ENCODE peak calls at places on chromosomes 3 and 15, in eight cellular contexts. Z is lower lobe of right lung, I is transverse colon, U is suprapubic skin, A is hepatocyte, Y is thyroid gland, K is WERI-Rb-1, P is upper lobe of right lung. T is an unnamed sample.

GRCh38 chr15:89836255-89837133 is 21.8 kb upstream of the ANPEP start:
- DNase-seq in Z (no peak), I (no peak), U (no peak), A (peak; percentile 70), Y (no peak), K (no peak), P (no peak), T (no peak)

GRCh38 chr15:82158811-82159210 is 103.7 kb downstream of the EFL1 start:
- DNase-seq in Z (no peak), I (no peak), U (no peak), A (no peak), Y (no peak), K (no peak), P (no peak), T (no peak)

GRCh38 chr15:89334510-89335288 is at the start of gene POLG:
- DNase-seq in Z (peak; percentile 98), I (peak; percentile 99), U (peak; percentile 99), A (peak; percentile 99), Y (peak; percentile 99), K (peak; percentile 99), P (peak; percentile 99), T (peak; percentile 99)

GRCh38 chr3:101803152-101803782 is 24.3 kb downstream of the NXPE3 start:
- DNase-seq in Z (no peak), I (peak; percentile 51), U (no peak), A (peak; percentile 90), Y (peak; percentile 38), K (peak; percentile 33), P (no peak), T (peak; percentile 73)

GRCh38 chr3:52524258-52524751 is 9.4 kb downstream of the NT5DC2 start:
- DNase-seq in Z (peak; percentile 35), I (no peak), U (peak; percentile 62), A (no peak), Y (no peak), K (no peak), P (no peak), T (no peak)

GRCh38 chr3:114058646-114059045 is 2.1 kb downstream of the QTRT2 start:
- DNase-seq in Z (no peak), I (no peak), U (no peak), A (no peak), Y (no peak), K (no peak), P (no peak), T (no peak)

GRCh38 chr15:67840747-67841634 is 1.1 kb upstream of the RNU6-1 start:
- DNase-seq in Z (no peak), I (peak; percentile 34), U (no peak), A (peak; percentile 61), Y (peak; percentile 61), K (peak; percentile 46), P (no peak), T (peak; percentile 36)

GRCh38 chr15:65832549-65833364 is 36.5 kb upstream of the RAB11A start:
- DNase-seq in Z (peak; percentile 85), I (peak; percentile 82), U (peak; percentile 92), A (peak; percentile 93), Y (peak; percentile 96), K (no peak), P (peak; percentile 87), T (peak; percentile 79)

GRCh38 chr3:52172262-52172757 is 18.1 kb upstream of the POC1A start:
- DNase-seq in Z (no peak), I (no peak), U (peak; percentile 33), A (no peak), Y (no peak), K (peak; percentile 35), P (no peak), T (peak; percentile 73)

GRCh38 chr3:183988216-183988790 is 29.4 kb downstream of the ABCC5 start:
- DNase-seq in Z (no peak), I (no peak), U (no peak), A (peak; percentile 65), Y (no peak), K (no peak), P (no peak), T (no peak)

GRCh38 chr15:66253643-66254363 is at the start of gene MEGF11:
- DNase-seq in Z (no peak), I (peak; percentile 13), U (no peak), A (peak; percentile 44), Y (peak; percentile 6), K (peak; percentile 28), P (no peak), T (peak; percentile 11)

GRCh38 chr3:14324224-14324944 is 78.0 kb upstream of the SLC6A6 start:
- DNase-seq in Z (no peak), I (no peak), U (peak; percentile 31), A (no peak), Y (no peak), K (no peak), P (no peak), T (no peak)

GRCh38 chr3:108319428-108320053 is 23.2 kb downstream of the HHLA2 start:
- DNase-seq in Z (no peak), I (peak; percentile 64), U (no peak), A (no peak), Y (peak; percentile 75), K (no peak), P (no peak), T (no peak)

GRCh38 chr3:43978708-43979107 is 263.0 kb upstream of the TOPAZ1 start:
- DNase-seq in Z (no peak), I (no peak), U (no peak), A (no peak), Y (no peak), K (no peak), P (no peak), T (no peak)

GRCh38 chr3:66075281-66075680 is 36.6 kb upstream of the MAGI1 start:
- DNase-seq in Z (no peak), I (no peak), U (no peak), A (no peak), Y (peak; percentile 74), K (no peak), P (no peak), T (no peak)

GRCh38 chr15:31128477-31128876 is 27.0 kb upstream of the TRPM1 start:
- DNase-seq in Z (no peak), I (no peak), U (no peak), A (no peak), Y (no peak), K (no peak), P (no peak), T (no peak)

GRCh38 chr3:62679988-62680387 is 195.2 kb downstream of the CADPS start:
- DNase-seq in Z (no peak), I (no peak), U (no peak), A (no peak), Y (no peak), K (no peak), P (no peak), T (no peak)

GRCh38 chr15:92095691-92096090 is 242.2 kb downstream of the SLCO3A1 start:
- DNase-seq in Z (no peak), I (no peak), U (no peak), A (no peak), Y (no peak), K (no peak), P (no peak), T (no peak)

GRCh38 chr15:57962887-57963286 is 102.6 kb downstream of the ALDH1A2 start:
- DNase-seq in Z (no peak), I (no peak), U (no peak), A (no peak), Y (no peak), K (no peak), P (no peak), T (no peak)

GRCh38 chr15:85419200-85419599 is 38.8 kb downstream of the AKAP13 start:
- DNase-seq in Z (no peak), I (no peak), U (no peak), A (no peak), Y (no peak), K (no peak), P (no peak), T (no peak)

GRCh38 chr15:91316123-91316522 is 216.1 kb downstream of the SV2B start:
- DNase-seq in Z (no peak), I (no peak), U (no peak), A (no peak), Y (no peak), K (no peak), P (no peak), T (no peak)

GRCh38 chr3:65342084-65342683 is 654.4 kb upstream of the ADAMTS9 start:
- DNase-seq in Z (peak; percentile 49), I (peak; percentile 61), U (no peak), A (peak; percentile 70), Y (peak; percentile 81), K (peak; percentile 61), P (peak; percentile 67), T (peak; percentile 43)

GRCh38 chr3:7745711-7746110 is 755.9 kb upstream of the LMCD1 start:
- DNase-seq in Z (no peak), I (no peak), U (no peak), A (no peak), Y (no peak), K (no peak), P (no peak), T (no peak)

GRCh38 chr3:129633751-129634481 is 27.4 kb upstream of the PLXND1 start:
- DNase-seq in Z (no peak), I (no peak), U (no peak), A (no peak), Y (no peak), K (peak; percentile 62), P (no peak), T (no peak)

GRCh38 chr15:56342653-56343052 is 22.6 kb upstream of the TEX9 start:
- DNase-seq in Z (no peak), I (no peak), U (no peak), A (no peak), Y (no peak), K (no peak), P (no peak), T (no peak)

GRCh38 chr3:17638351-17638750 is 104.1 kb downstream of the TBC1D5 start:
- DNase-seq in Z (no peak), I (no peak), U (no peak), A (no peak), Y (no peak), K (no peak), P (no peak), T (no peak)

GRCh38 chr15:83904107-83904720 is 250.3 kb downstream of the ADAMTSL3 start:
- DNase-seq in Z (no peak), I (peak; percentile 15), U (no peak), A (peak; percentile 16), Y (no peak), K (no peak), P (no peak), T (no peak)
- H3K27ac ChIP-seq in Z (no peak overlapping the region), I (peak overlapping the region; percentile 83), U (no peak overlapping the region), A (peak overlapping the region; percentile 15), Y (no peak overlapping the region), K (no peak overlapping the region), P (no peak overlapping the region), T (no peak overlapping the region)

GRCh38 chr3:58383904-58384303 is 49.7 kb downstream of the PDHB start:
- DNase-seq in Z (no peak), I (no peak), U (no peak), A (peak; percentile 41), Y (peak; percentile 36), K (no peak), P (no peak), T (no peak)
- H3K27ac ChIP-seq in Z (no peak overlapping the region), I (peak overlapping the region; percentile 3), U (peak overlapping the region; percentile 38), A (peak overlapping the region; percentile 16), Y (no peak overlapping the region), K (no peak overlapping the region), P (no peak overlapping the region), T (peak overlapping the region; percentile 98)

GRCh38 chr15:40320931-40321371 is 2.5 kb upstream of the INAFM2 start:
- DNase-seq in Z (no peak), I (peak; percentile 65), U (no peak), A (peak; percentile 83), Y (peak; percentile 65), K (peak; percentile 79), P (no peak), T (no peak)
- H3K27ac ChIP-seq in Z (no peak overlapping the region), I (peak overlapping the region; percentile 86), U (no peak overlapping the region), A (no peak overlapping the region), Y (no peak overlapping the region), K (no peak overlapping the region), P (no peak overlapping the region), T (no peak overlapping the region)

GRCh38 chr3:30286811-30287210 is 319.6 kb upstream of the TGFBR2 start:
- DNase-seq in Z (no peak), I (no peak), U (no peak), A (no peak), Y (no peak), K (no peak), P (no peak), T (no peak)
- H3K27ac ChIP-seq in Z (no peak overlapping the region), I (peak overlapping the region; percentile 64), U (peak overlapping the region; percentile 60), A (no peak overlapping the region), Y (no peak overlapping the region), K (no peak overlapping the region), P (no peak overlapping the region), T (no peak overlapping the region)

T was measured in substantia nigra.